ENCODE peak calls at places on chromosome X, in five cellular contexts. One of them, this sample, is unnamed. For H3K4me1, the result is how much of the 10 kb centered on the place peaks cover.

GRCh38 chrX:39907964-39908616 is 189.7 kb downstream of the BCOR start:
- DNase-seq in esophagus squamous epithelium: no peak
- DNase-seq in cardiac muscle cell: peak
- DNase-seq in CD4-positive, CD25-positive, alpha-beta regulatory T cell: no peak
- DNase-seq in A549: peak
- DNase-seq in this sample: no peak

GRCh38 chrX:44890247-44890646 is 17.3 kb downstream of the KDM6A start:
- DNase-seq in esophagus squamous epithelium: no peak
- DNase-seq in cardiac muscle cell: no peak
- DNase-seq in CD4-positive, CD25-positive, alpha-beta regulatory T cell: no peak
- DNase-seq in A549: no peak
- DNase-seq in this sample: no peak

GRCh38 chrX:118346258-118347094 is 570 bp downstream of the WDR44 start:
- DNase-seq in CD4-positive, CD25-positive, alpha-beta regulatory T cell: peak
- DNase-seq in A549: peak
- DNase-seq in esophagus squamous epithelium: peak
- DNase-seq in cardiac muscle cell: no peak
- DNase-seq in this sample: peak

GRCh38 chrX:70301716-70302115 is 11.8 kb downstream of the KIF4A start:
- DNase-seq in A549: no peak
- DNase-seq in CD4-positive, CD25-positive, alpha-beta regulatory T cell: no peak
- DNase-seq in cardiac muscle cell: peak
- DNase-seq in esophagus squamous epithelium: no peak
- DNase-seq in this sample: no peak

GRCh38 chrX:117996918-117997480 is 119.6 kb downstream of the KLHL13 start:
- DNase-seq in CD4-positive, CD25-positive, alpha-beta regulatory T cell: no peak
- DNase-seq in A549: no peak
- DNase-seq in esophagus squamous epithelium: no peak
- DNase-seq in cardiac muscle cell: no peak
- DNase-seq in this sample: no peak

GRCh38 chrX:23008431-23009099 is 8.8 kb downstream of the DDX53 start:
- DNase-seq in CD4-positive, CD25-positive, alpha-beta regulatory T cell: no peak
- DNase-seq in cardiac muscle cell: peak
- DNase-seq in esophagus squamous epithelium: no peak
- DNase-seq in A549: peak
- DNase-seq in this sample: no peak

GRCh38 chrX:1533083-1533482 is 3.9 kb downstream of the P2RY8 start:
- DNase-seq in esophagus squamous epithelium: no peak
- DNase-seq in cardiac muscle cell: no peak
- DNase-seq in CD4-positive, CD25-positive, alpha-beta regulatory T cell: no peak
- DNase-seq in A549: no peak
- DNase-seq in this sample: no peak

GRCh38 chrX:151790421-151791160 is 56.0 kb downstream of the CNGA2 start:
- DNase-seq in esophagus squamous epithelium: no peak
- DNase-seq in A549: no peak
- DNase-seq in cardiac muscle cell: no peak
- DNase-seq in CD4-positive, CD25-positive, alpha-beta regulatory T cell: no peak
- DNase-seq in this sample: no peak

GRCh38 chrX:15566244-15566643 is 34.5 kb downstream of the ACE2 start:
- DNase-seq in esophagus squamous epithelium: no peak
- DNase-seq in A549: no peak
- DNase-seq in cardiac muscle cell: no peak
- DNase-seq in CD4-positive, CD25-positive, alpha-beta regulatory T cell: no peak
- DNase-seq in this sample: no peak

GRCh38 chrX:41333744-41333993 is 293 bp upstream of the DDX3X start:
- DNase-seq in cardiac muscle cell: peak
- DNase-seq in A549: peak
- DNase-seq in CD4-positive, CD25-positive, alpha-beta regulatory T cell: no peak
- DNase-seq in esophagus squamous epithelium: no peak
- DNase-seq in this sample: no peak

GRCh38 chrX:77451041-77451440 is 3.9 kb downstream of the FGF16 start:
- DNase-seq in esophagus squamous epithelium: no peak
- DNase-seq in A549: no peak
- DNase-seq in CD4-positive, CD25-positive, alpha-beta regulatory T cell: no peak
- DNase-seq in cardiac muscle cell: no peak
- DNase-seq in this sample: no peak

GRCh38 chrX:92232182-92232581 is 453.0 kb downstream of the PCDH11X start:
- DNase-seq in A549: no peak
- DNase-seq in CD4-positive, CD25-positive, alpha-beta regulatory T cell: no peak
- DNase-seq in esophagus squamous epithelium: no peak
- DNase-seq in cardiac muscle cell: peak
- DNase-seq in this sample: no peak

GRCh38 chrX:134622813-134623185 is 35.5 kb downstream of the PLAC1 start:
- DNase-seq in A549: no peak
- DNase-seq in cardiac muscle cell: peak
- DNase-seq in CD4-positive, CD25-positive, alpha-beta regulatory T cell: no peak
- DNase-seq in esophagus squamous epithelium: no peak
- DNase-seq in this sample: no peak

GRCh38 chrX:44903107-44903506 is 30.1 kb downstream of the KDM6A start:
- DNase-seq in esophagus squamous epithelium: no peak
- DNase-seq in A549: peak
- DNase-seq in CD4-positive, CD25-positive, alpha-beta regulatory T cell: no peak
- DNase-seq in cardiac muscle cell: peak
- DNase-seq in this sample: no peak

GRCh38 chrX:68633981-68634380 is 13.5 kb upstream of the STARD8 start:
- DNase-seq in cardiac muscle cell: no peak
- DNase-seq in esophagus squamous epithelium: no peak
- DNase-seq in CD4-positive, CD25-positive, alpha-beta regulatory T cell: no peak
- DNase-seq in A549: no peak
- DNase-seq in this sample: no peak

GRCh38 chrX:136780241-136780640 is 491 bp downstream of the ARHGEF6 start:
- DNase-seq in CD4-positive, CD25-positive, alpha-beta regulatory T cell: no peak
- DNase-seq in esophagus squamous epithelium: no peak
- DNase-seq in cardiac muscle cell: no peak
- DNase-seq in A549: no peak
- DNase-seq in this sample: no peak

GRCh38 chrX:136779346-136779781 is 1.4 kb downstream of the ARHGEF6 start:
- DNase-seq in A549: no peak
- DNase-seq in CD4-positive, CD25-positive, alpha-beta regulatory T cell: peak
- DNase-seq in cardiac muscle cell: no peak
- DNase-seq in esophagus squamous epithelium: no peak
- DNase-seq in this sample: no peak

GRCh38 chrX:136778020-136778419 is 2.7 kb downstream of the ARHGEF6 start:
- DNase-seq in cardiac muscle cell: no peak
- DNase-seq in CD4-positive, CD25-positive, alpha-beta regulatory T cell: no peak
- DNase-seq in A549: no peak
- DNase-seq in esophagus squamous epithelium: no peak
- DNase-seq in this sample: no peak

GRCh38 chrX:136780738-136781137 is at the start of gene ARHGEF6:
- DNase-seq in A549: no peak
- DNase-seq in CD4-positive, CD25-positive, alpha-beta regulatory T cell: peak
- DNase-seq in cardiac muscle cell: no peak
- DNase-seq in esophagus squamous epithelium: no peak
- DNase-seq in this sample: no peak

GRCh38 chrX:136778914-136779313 is 1.8 kb downstream of the ARHGEF6 start:
- DNase-seq in cardiac muscle cell: no peak
- DNase-seq in A549: no peak
- DNase-seq in esophagus squamous epithelium: no peak
- DNase-seq in CD4-positive, CD25-positive, alpha-beta regulatory T cell: no peak
- DNase-seq in this sample: no peak
- H3K4me1 ChIP-seq in cardiac muscle cell: under half
- H3K4me1 ChIP-seq in A549: under half
- H3K4me1 ChIP-seq in esophagus squamous epithelium: under half
- H3K4me1 ChIP-seq in CD4-positive, CD25-positive, alpha-beta regulatory T cell: under half
- H3K4me1 ChIP-seq in this sample: under half

DNA sequence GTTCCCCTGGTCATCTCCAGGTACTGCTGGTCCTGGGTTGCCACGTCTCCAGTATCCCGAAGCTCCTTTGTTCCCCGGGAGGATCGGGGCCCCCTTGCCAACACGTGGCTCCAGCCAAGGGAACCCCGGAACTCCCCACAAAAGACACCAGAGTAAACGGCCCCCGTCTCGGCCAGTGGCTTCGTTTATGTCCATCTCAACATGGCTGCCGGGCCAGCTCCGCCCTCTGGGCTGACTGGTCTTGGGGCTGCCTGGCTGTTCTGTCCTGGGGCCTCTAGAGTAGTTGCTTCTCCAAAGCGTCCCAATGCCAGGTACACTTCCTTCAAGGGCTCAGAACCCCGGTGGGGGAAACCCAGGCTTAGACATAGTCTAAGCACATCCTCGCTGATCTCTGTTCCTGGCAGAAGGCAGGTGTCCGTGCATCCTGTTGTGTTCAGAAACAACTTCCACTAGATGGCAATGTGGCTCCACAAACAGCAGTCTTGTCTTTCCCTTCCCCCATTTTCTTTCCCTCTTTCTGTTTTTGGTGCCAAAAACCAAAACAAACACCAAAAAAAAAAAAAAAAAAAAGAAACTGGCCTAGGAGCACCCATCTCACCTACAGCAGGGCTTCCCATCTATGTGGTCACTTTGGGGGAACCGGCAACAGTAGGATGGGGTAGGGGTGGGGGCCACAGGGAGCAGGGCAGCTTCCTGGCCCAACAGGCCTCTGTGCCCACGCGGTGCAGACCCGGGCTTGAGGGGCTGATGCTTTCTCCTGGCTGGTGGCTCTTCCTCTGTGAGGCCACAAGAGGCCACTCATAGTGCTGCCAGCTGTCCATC is 35.3 kb downstream of the NBDY start:
- DNase-seq in CD4-positive, CD25-positive, alpha-beta regulatory T cell: peak
- DNase-seq in cardiac muscle cell: peak
- DNase-seq in A549: peak
- DNase-seq in esophagus squamous epithelium: no peak
- DNase-seq in this sample: peak
- H3K4me1 ChIP-seq in CD4-positive, CD25-positive, alpha-beta regulatory T cell: under half
- H3K4me1 ChIP-seq in cardiac muscle cell: under half
- H3K4me1 ChIP-seq in A549: under half
- H3K4me1 ChIP-seq in esophagus squamous epithelium: under half
- H3K4me1 ChIP-seq in this sample: under half

GRCh38 chrX:49175875-49176274 is 4.2 kb downstream of the PLP2 start:
- DNase-seq in A549: no peak
- DNase-seq in cardiac muscle cell: no peak
- DNase-seq in esophagus squamous epithelium: no peak
- DNase-seq in CD4-positive, CD25-positive, alpha-beta regulatory T cell: no peak
- DNase-seq in this sample: no peak
- H3K4me1 ChIP-seq in A549: under half
- H3K4me1 ChIP-seq in cardiac muscle cell: under half
- H3K4me1 ChIP-seq in esophagus squamous epithelium: under half
- H3K4me1 ChIP-seq in CD4-positive, CD25-positive, alpha-beta regulatory T cell: under half
- H3K4me1 ChIP-seq in this sample: under half

GRCh38 chrX:13008851-13009250 is 33.9 kb downstream of the TMSB4X start:
- DNase-seq in cardiac muscle cell: no peak
- DNase-seq in A549: no peak
- DNase-seq in CD4-positive, CD25-positive, alpha-beta regulatory T cell: no peak
- DNase-seq in esophagus squamous epithelium: no peak
- DNase-seq in this sample: no peak
- H3K4me1 ChIP-seq in cardiac muscle cell: under half
- H3K4me1 ChIP-seq in A549: half or more
- H3K4me1 ChIP-seq in CD4-positive, CD25-positive, alpha-beta regulatory T cell: half or more
- H3K4me1 ChIP-seq in esophagus squamous epithelium: under half
- H3K4me1 ChIP-seq in this sample: under half

GRCh38 chrX:154731881-154732280 is 19.0 kb downstream of the GAB3 start:
- DNase-seq in CD4-positive, CD25-positive, alpha-beta regulatory T cell: no peak
- DNase-seq in esophagus squamous epithelium: no peak
- DNase-seq in A549: no peak
- DNase-seq in cardiac muscle cell: peak
- DNase-seq in this sample: no peak
- H3K4me1 ChIP-seq in CD4-positive, CD25-positive, alpha-beta regulatory T cell: under half
- H3K4me1 ChIP-seq in esophagus squamous epithelium: under half
- H3K4me1 ChIP-seq in A549: half or more
- H3K4me1 ChIP-seq in cardiac muscle cell: under half
- H3K4me1 ChIP-seq in this sample: half or more

GRCh38 chrX:153773741-153774575 is 6.9 kb upstream of the SRPK3 start:
- DNase-seq in cardiac muscle cell: no peak
- DNase-seq in esophagus squamous epithelium: no peak
- DNase-seq in A549: no peak
- DNase-seq in CD4-positive, CD25-positive, alpha-beta regulatory T cell: no peak
- DNase-seq in this sample: no peak

GRCh38 chrX:153775631-153776595 is 4.9 kb upstream of the SRPK3 start:
- DNase-seq in A549: no peak
- DNase-seq in esophagus squamous epithelium: no peak
- DNase-seq in CD4-positive, CD25-positive, alpha-beta regulatory T cell: no peak
- DNase-seq in cardiac muscle cell: no peak
- DNase-seq in this sample: no peak

GRCh38 chrX:153776611-153777045 is 4.2 kb upstream of the SRPK3 start:
- DNase-seq in cardiac muscle cell: no peak
- DNase-seq in A549: no peak
- DNase-seq in esophagus squamous epithelium: no peak
- DNase-seq in CD4-positive, CD25-positive, alpha-beta regulatory T cell: no peak
- DNase-seq in this sample: no peak

GRCh38 chrX:153774576-153775292 is 6.1 kb upstream of the SRPK3 start:
- DNase-seq in CD4-positive, CD25-positive, alpha-beta regulatory T cell: no peak
- DNase-seq in esophagus squamous epithelium: no peak
- DNase-seq in cardiac muscle cell: no peak
- DNase-seq in A549: no peak
- DNase-seq in this sample: no peak

GRCh38 chrX:153775293-153775595 is 5.6 kb upstream of the SRPK3 start:
- DNase-seq in esophagus squamous epithelium: no peak
- DNase-seq in cardiac muscle cell: no peak
- DNase-seq in A549: no peak
- DNase-seq in CD4-positive, CD25-positive, alpha-beta regulatory T cell: no peak
- DNase-seq in this sample: no peak
- H3K4me1 ChIP-seq in esophagus squamous epithelium: under half
- H3K4me1 ChIP-seq in cardiac muscle cell: under half
- H3K4me1 ChIP-seq in A549: under half
- H3K4me1 ChIP-seq in CD4-positive, CD25-positive, alpha-beta regulatory T cell: under half
- H3K4me1 ChIP-seq in this sample: under half

This sample was measured in naive thymus-derived CD4-positive, alpha-beta T cell.